ENCODE peak calls at places on chromosome 1, in six cellular contexts. I is heart right ventricle; D is stimulated activated CD4-positive, alpha-beta T cell treated with anti-CD3 and anti-CD28 coated beads, Interleukin-1b, Interleukin-23, amount 100 ng/mL, for 24 hours; Y is EL; M is type B pancreatic cell; S is Calu3. P is an unnamed sample.

GRCh38 chr1:201766117-201766863 is 62.7 kb upstream of the IPO9 start:
- DNase-seq in S (no peak), I (no peak), M (no peak), Y (peak), D (no peak), P (no peak)

GRCh38 chr1:19009882-19010321 is 53.4 kb upstream of the IFFO2 start:
- DNase-seq in M (no peak), D (no peak), S (peak), I (no peak), Y (peak), P (peak)

GRCh38 chr1:247613405-247613804 is 8.0 kb downstream of the OR2G3 start:
- DNase-seq in M (no peak), D (no peak), I (no peak), Y (no peak), S (no peak), P (no peak)

GRCh38 chr1:24416666-24417391 is 1.2 kb downstream of the NIPAL3 start:
- DNase-seq in S (peak), M (no peak), I (no peak), D (no peak), Y (peak), P (no peak)

GRCh38 chr1:214271174-214271858 is 9.6 kb upstream of the SMYD2 start:
- DNase-seq in Y (no peak), S (no peak), M (no peak), I (no peak), D (no peak), P (no peak)

GRCh38 chr1:209157514-209158285 is 425.8 kb upstream of the CAMK1G start:
- DNase-seq in I (no peak), Y (no peak), S (no peak), D (no peak), M (no peak), P (no peak)

GRCh38 chr1:5481889-5482288 is 510.3 kb downstream of the NPHP4 start:
- DNase-seq in I (no peak), S (no peak), Y (no peak), M (no peak), D (peak), P (peak)

GRCh38 chr1:14339288-14339687 is 259.2 kb upstream of the KAZN start:
- DNase-seq in D (no peak), I (no peak), M (no peak), S (no peak), Y (no peak), P (no peak)

GRCh38 chr1:39788426-39788757 is 273 bp downstream of the BMP8B start:
- DNase-seq in D (no peak), M (no peak), S (no peak), Y (no peak), I (no peak), P (no peak)

P was measured in HCT116.